ENCODE peak calls at places on chromosomes 7 and 10, in ten cellular contexts. R, K, X, Q, H, O, B, W, S and F are unnamed samples.

GRCh38 chr7:71548746-71549145 is 416.8 kb downstream of the GALNT17 start:
- DNase-seq in X (no peak), K (no peak), S (no peak), Q (no peak), H (no peak), O (no peak), B (no peak), R (no peak), W (no peak), F (no peak)

GRCh38 chr10:89426230-89426868 is 12.0 kb downstream of the IFIT5 start:
- DNase-seq in X (peak), R (peak), B (peak), K (peak), Q (peak), W (no peak), S (no peak), O (no peak), H (no peak), F (no peak)

GRCh38 chr10:45461034-45461433 is 87.0 kb downstream of the ALOX5 start:
- DNase-seq in H (no peak), S (peak), X (no peak), R (no peak), Q (no peak), W (no peak), K (no peak), O (no peak), B (no peak), F (no peak)

GRCh38 chr10:113019692-113020424 is 69.8 kb downstream of the TCF7L2 start:
- DNase-seq in H (no peak), Q (no peak), B (no peak), X (no peak), O (no peak), R (no peak), W (no peak), K (no peak), S (no peak), F (no peak)

GRCh38 chr7:129052441-129052840 is 2.5 kb downstream of the TNPO3 start:
- DNase-seq in H (no peak), X (no peak), W (no peak), B (no peak), S (no peak), K (no peak), R (no peak), Q (no peak), O (no peak), F (no peak)

GRCh38 chr7:2646680-2647571 is 15.1 kb downstream of the TTYH3 start:
- DNase-seq in X (no peak), H (no peak), R (no peak), K (no peak), W (peak), B (no peak), S (no peak), O (no peak), Q (no peak), F (no peak)

GRCh38 chr10:30701471-30702173 is 72.1 kb upstream of the LYZL2 start:
- DNase-seq in W (no peak), K (peak), H (no peak), R (no peak), O (no peak), B (no peak), S (peak), Q (peak), X (no peak), F (no peak)

GRCh38 chr10:121702351-121703320 is 104.4 kb upstream of the FGFR2 start:
- DNase-seq in O (no peak), X (no peak), S (no peak), Q (peak), H (no peak), B (no peak), K (no peak), W (no peak), R (peak), F (peak)

GRCh38 chr10:515674-516073 is 173.8 kb downstream of the DIP2C start:
- DNase-seq in O (no peak), Q (no peak), R (no peak), S (peak), B (no peak), H (no peak), W (no peak), X (no peak), K (no peak), F (no peak)

GRCh38 chr7:144784943-144785342 is 50.9 kb downstream of the TPK1 start:
- DNase-seq in H (no peak), X (peak), S (no peak), O (no peak), R (no peak), W (no peak), B (no peak), Q (peak), K (no peak), F (no peak)

GRCh38 chr10:84765656-84766055 is 437.3 kb downstream of the CCSER2 start:
- DNase-seq in X (no peak), K (no peak), S (no peak), R (no peak), W (no peak), H (no peak), O (no peak), Q (no peak), B (no peak), F (no peak)

GRCh38 chr7:12890586-12890985 is 203.2 kb downstream of the ARL4A start:
- DNase-seq in K (no peak), Q (no peak), S (no peak), O (no peak), W (no peak), B (no peak), X (no peak), R (no peak), H (no peak), F (no peak)

GRCh38 chr7:91835191-91836064 is 45.1 kb downstream of the MTERF1 start:
- DNase-seq in K (no peak), H (no peak), X (no peak), R (no peak), O (no peak), S (no peak), W (no peak), B (no peak), Q (no peak), F (no peak)

GRCh38 chr7:103025341-103025740 is 49.3 kb downstream of the FBXL13 start:
- DNase-seq in H (no peak), X (no peak), Q (no peak), O (no peak), R (no peak), B (no peak), W (no peak), S (no peak), K (no peak), F (no peak)

GRCh38 chr7:34069676-34070075 is 164.3 kb downstream of the BMPER start:
- DNase-seq in O (no peak), W (no peak), X (no peak), H (no peak), Q (peak), R (peak), B (peak), K (peak), S (no peak), F (no peak)

GRCh38 chr10:21278491-21279216 is 246.8 kb downstream of the SKIDA1 start:
- DNase-seq in R (peak), X (peak), S (peak), W (peak), B (peak), O (peak), K (peak), Q (peak), H (peak), F (peak)

GRCh38 chr10:21273400-21273968 is 252.0 kb downstream of the SKIDA1 start:
- DNase-seq in K (no peak), Q (peak), W (no peak), B (no peak), H (no peak), R (no peak), X (no peak), S (no peak), O (no peak), F (no peak)

GRCh38 chr10:21270976-21271375 is 254.5 kb downstream of the SKIDA1 start:
- DNase-seq in S (no peak), R (no peak), B (no peak), K (no peak), O (no peak), W (no peak), H (no peak), X (no peak), Q (no peak), F (no peak)

DNA sequence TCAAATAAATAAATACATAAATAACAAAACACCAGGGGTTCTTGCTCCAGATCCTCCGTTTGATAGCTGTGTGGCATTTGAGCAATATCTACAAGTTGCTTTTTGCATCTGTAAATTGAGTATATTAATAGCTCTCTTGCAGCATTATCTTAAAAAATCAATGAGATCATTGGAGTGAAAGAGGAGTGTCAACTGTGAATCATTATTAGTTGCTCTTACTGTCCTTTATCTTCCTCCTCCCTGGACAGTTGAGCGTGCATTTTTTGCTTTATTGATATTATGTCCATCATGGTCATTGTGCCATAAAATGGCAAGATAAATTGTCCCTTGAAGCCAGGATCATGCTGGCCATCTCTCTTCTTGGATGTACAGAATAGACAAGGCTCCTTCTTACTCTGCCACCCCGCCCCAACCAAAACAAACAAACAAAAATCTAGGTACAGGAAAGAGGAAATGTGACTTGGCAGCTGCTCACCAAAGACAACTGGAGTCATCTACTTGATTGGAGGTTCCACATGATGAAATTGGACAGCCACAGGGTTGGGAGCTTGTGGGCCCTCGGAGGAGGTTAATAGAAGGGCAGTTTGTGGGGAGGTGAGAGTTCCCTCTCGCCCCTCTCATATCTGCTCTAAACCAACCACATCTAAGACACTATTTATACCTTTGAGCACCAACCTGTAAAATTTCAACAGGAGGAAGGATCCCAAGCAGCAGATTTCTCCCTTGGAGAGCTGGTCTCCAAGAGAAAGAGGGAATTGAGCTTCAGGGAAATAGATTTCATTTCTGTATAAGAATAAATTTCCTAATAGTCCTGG is 252.7 kb downstream of the SKIDA1 start:
- DNase-seq in K (no peak), W (no peak), H (no peak), O (no peak), X (no peak), Q (no peak), R (no peak), B (no peak), S (no peak), F (no peak)
- H3K4me3 ChIP-seq in K (no peak), W (no peak), H (no peak), O (no peak), X (no peak), Q (no peak), R (no peak), B (no peak), S (no peak), F (no peak)

DNA sequence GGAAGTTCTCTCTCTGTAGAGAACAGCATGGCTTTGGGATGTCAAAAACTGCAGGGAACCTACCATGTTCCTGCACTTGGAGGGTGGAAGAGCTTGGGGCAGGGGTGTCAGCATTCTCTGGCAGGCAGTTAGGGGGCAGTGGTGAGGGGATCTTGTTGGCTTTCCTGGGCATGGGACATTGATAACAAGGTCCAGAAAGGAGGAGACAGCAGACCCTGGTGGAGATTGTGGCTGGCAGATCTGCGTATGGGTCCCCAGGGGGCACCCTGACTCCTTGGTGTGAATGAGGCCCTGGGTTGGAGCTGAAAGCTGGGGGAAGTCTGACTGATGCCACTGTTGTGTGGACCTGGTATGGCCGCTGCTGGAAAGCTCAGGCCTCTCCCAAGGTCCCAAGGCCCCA is 22.9 kb upstream of the CAMK2B start:
- DNase-seq in H (no peak), W (peak), R (peak), O (no peak), K (peak), X (no peak), B (peak), Q (peak), S (no peak), F (peak)
- TF ChIP-seq CTCF in H (peak), W (peak), R (peak), O (peak), K (peak), X (no peak), B (peak), Q (peak), S (peak), F (peak)

GRCh38 chr10:71657604-71658348 is 61.8 kb downstream of the C10orf105 start:
- DNase-seq in S (no peak), K (no peak), B (no peak), H (no peak), W (peak), Q (no peak), O (peak), R (no peak), X (no peak), F (no peak)
- H3K4me3 ChIP-seq in S (no peak), K (no peak), B (no peak), H (no peak), W (peak), Q (no peak), O (peak), R (no peak), X (no peak), F (no peak)

GRCh38 chr7:47194516-47194915 is 387.4 kb downstream of the TNS3 start:
- DNase-seq in H (no peak), R (no peak), X (no peak), O (no peak), B (no peak), Q (no peak), W (no peak), K (no peak), S (no peak), F (no peak)

GRCh38 chr7:47198159-47198558 is 383.8 kb downstream of the TNS3 start:
- DNase-seq in O (no peak), H (no peak), B (no peak), S (no peak), W (no peak), K (no peak), Q (no peak), R (no peak), X (no peak), F (no peak)

GRCh38 chr7:47197508-47197907 is 384.4 kb downstream of the TNS3 start:
- DNase-seq in B (no peak), K (no peak), Q (no peak), O (no peak), S (no peak), H (no peak), R (no peak), X (no peak), W (no peak), F (no peak)

GRCh38 chr7:47196106-47196630 is 385.7 kb downstream of the TNS3 start:
- DNase-seq in S (no peak), R (no peak), O (no peak), X (no peak), Q (no peak), B (no peak), W (no peak), H (no peak), K (no peak), F (no peak)

DNA sequence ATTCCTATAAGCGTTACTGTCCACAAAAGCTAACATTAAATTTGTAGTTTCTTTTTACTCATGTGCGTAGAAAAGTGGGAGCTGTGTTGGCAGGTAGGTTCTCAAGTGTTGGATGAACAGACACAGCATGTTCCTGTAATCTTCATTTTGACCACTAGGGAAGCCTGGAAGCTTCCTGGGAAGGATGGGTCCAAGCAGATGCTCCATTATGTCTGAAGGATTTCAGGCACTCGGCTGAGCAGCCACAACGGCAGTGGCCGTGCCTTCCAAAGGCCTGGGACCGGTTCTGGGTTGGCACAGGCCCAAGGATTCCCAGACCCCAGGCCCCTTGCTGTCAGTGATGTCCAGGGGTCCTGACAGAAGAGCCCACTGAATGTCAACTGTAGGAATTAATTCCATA is 386.3 kb downstream of the TNS3 start:
- DNase-seq in H (no peak), Q (no peak), R (peak), X (no peak), S (no peak), K (no peak), W (peak), B (no peak), O (no peak), F (no peak)
- TF ChIP-seq CTCF in H (peak), Q (peak), R (no peak), X (no peak), S (peak), K (no peak), W (peak), B (peak), O (peak), F (no peak)

GRCh38 chr7:25659841-25660240 is 431.6 kb upstream of the NPVF start:
- DNase-seq in B (no peak), X (no peak), O (no peak), S (no peak), K (no peak), W (no peak), H (no peak), R (no peak), Q (no peak), F (no peak)

GRCh38 chr7:25658375-25658774 is 430.1 kb upstream of the NPVF start:
- DNase-seq in X (no peak), O (no peak), H (no peak), R (no peak), S (no peak), Q (no peak), B (no peak), W (no peak), K (no peak), F (no peak)

GRCh38 chr7:25656071-25656470 is 427.8 kb upstream of the NPVF start:
- DNase-seq in X (no peak), O (no peak), K (no peak), S (no peak), R (no peak), W (no peak), Q (no peak), B (no peak), H (no peak), F (no peak)

GRCh38 chr7:25653412-25653811 is 425.1 kb upstream of the NPVF start:
- DNase-seq in S (no peak), B (no peak), W (no peak), R (no peak), O (no peak), H (no peak), K (no peak), X (no peak), Q (no peak), F (no peak)

GRCh38 chr7:25656581-25657026 is 428.3 kb upstream of the NPVF start:
- DNase-seq in W (no peak), K (peak), S (no peak), H (peak), X (no peak), B (peak), Q (peak), R (no peak), O (no peak), F (peak)
- H3K4me3 ChIP-seq in W (no peak), K (no peak), S (no peak), H (no peak), X (no peak), B (no peak), Q (no peak), R (no peak), O (no peak), F (no peak)

DNA sequence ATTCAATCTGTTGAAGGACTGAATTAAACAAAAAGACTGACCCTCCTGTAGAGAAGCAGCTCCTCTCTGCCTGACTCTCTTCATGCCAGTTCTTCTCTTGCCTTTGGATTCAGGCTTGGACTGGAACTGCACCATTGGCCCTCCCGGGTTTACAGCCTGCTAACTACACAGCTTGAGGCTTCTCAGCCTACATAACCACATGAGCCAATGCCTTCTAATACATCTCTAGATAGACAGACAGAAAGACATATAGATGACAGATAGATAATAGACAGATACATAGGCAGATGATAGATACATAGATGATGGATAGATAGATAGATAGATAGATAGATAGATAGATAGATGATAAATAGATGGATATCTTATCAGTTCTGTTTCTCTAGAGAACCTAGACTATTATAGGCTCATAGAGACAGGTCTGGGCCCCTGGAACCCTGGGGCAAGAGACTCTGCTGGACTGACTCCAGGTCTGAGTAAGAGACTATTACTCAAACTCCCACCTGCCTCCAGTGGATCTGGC is 58.5 kb downstream of the FRMPD2 start:
- DNase-seq in Q (no peak), B (no peak), O (no peak), R (no peak), X (no peak), H (no peak), W (no peak), S (no peak), K (no peak), F (no peak)
- TF ChIP-seq CTCF in Q (no peak), B (no peak), O (no peak), R (no peak), X (no peak), H (no peak), W (no peak), S (no peak), K (no peak), F (no peak)

GRCh38 chr10:43401627-43402026 is 7.4 kb downstream of the HNRNPF start:
- DNase-seq in K (no peak), R (no peak), X (no peak), S (no peak), O (no peak), B (peak), W (peak), H (no peak), Q (no peak), F (no peak)

GRCh38 chr10:43404675-43405221 is 4.2 kb downstream of the HNRNPF start:
- DNase-seq in W (no peak), B (no peak), O (no peak), H (no peak), X (no peak), K (no peak), Q (no peak), S (no peak), R (no peak), F (no peak)

GRCh38 chr10:43402880-43403452 is 6.0 kb downstream of the HNRNPF start:
- DNase-seq in R (no peak), H (no peak), X (no peak), K (no peak), S (no peak), B (no peak), Q (no peak), W (no peak), O (no peak), F (no peak)

GRCh38 chr10:43402176-43402575 is 6.8 kb downstream of the HNRNPF start:
- DNase-seq in X (no peak), H (no peak), K (no peak), S (no peak), Q (no peak), O (no peak), W (no peak), B (peak), R (no peak), F (no peak)

GRCh38 chr10:43403911-43404674 is 4.9 kb downstream of the HNRNPF start:
- DNase-seq in O (no peak), X (no peak), S (no peak), Q (no peak), R (no peak), B (no peak), W (no peak), K (no peak), H (no peak), F (no peak)
- H3K4me3 ChIP-seq in O (no peak), X (no peak), S (peak), Q (no peak), R (peak), B (no peak), W (no peak), K (no peak), H (peak), F (no peak)